ENCODE peak calls at places on chromosomes 6 and 20, in five cellular contexts. Z is PC-3, N is B cell, Q is pancreas, O is left cardiac atrium. C is an unnamed sample.

GRCh38 chr6:43993881-43994523 is 133.2 kb downstream of the MRPL14 start:
- DNase-seq in Z (peak; percentile 55), N (no peak), Q (no peak), O (no peak), C (no peak)

GRCh38 chr6:161353208-161353613 is 79.3 kb upstream of the AGPAT4 start:
- DNase-seq in Z (peak; percentile 12), N (no peak), Q (no peak), O (no peak), C (peak; percentile 25)

GRCh38 chr6:50831216-50831615 is 12.5 kb downstream of the TFAP2B start:
- DNase-seq in Z (no peak), N (no peak), Q (no peak), O (no peak), C (no peak)

GRCh38 chr6:136016228-136017225 is 165.0 kb downstream of the PDE7B start:
- DNase-seq in Z (peak; percentile 20), N (no peak), Q (no peak), O (no peak), C (no peak)

GRCh38 chr6:43758617-43759050 is 11.4 kb upstream of the VEGFA start:
- DNase-seq in Z (peak; percentile 30), N (no peak), Q (no peak), O (no peak), C (no peak)

GRCh38 chr6:148455225-148455624 is 112.6 kb downstream of the SASH1 start:
- DNase-seq in Z (no peak), N (no peak), Q (no peak), O (no peak), C (no peak)

GRCh38 chr20:35954907-35955251 is 577 bp upstream of the SCAND1 start:
- DNase-seq in Z (peak; percentile 30), N (peak; percentile 49), Q (no peak), O (peak; percentile 28), C (peak; percentile 25)

GRCh38 chr6:157756708-157757429 is 66.2 kb upstream of the SNX9 start:
- DNase-seq in Z (peak; percentile 83), N (peak; percentile 83), Q (peak; percentile 91), O (peak; percentile 91), C (peak; percentile 77)

GRCh38 chr6:3943373-3943772 is 94.2 kb downstream of the FAM50B start:
- DNase-seq in Z (no peak), N (no peak), Q (no peak), O (peak; percentile 46), C (no peak)

GRCh38 chr6:165820934-165821333 is 157.9 kb upstream of the PDE10A start:
- DNase-seq in Z (no peak), N (no peak), Q (no peak), O (no peak), C (no peak)

GRCh38 chr6:149763866-149764265 is 14.3 kb downstream of the PCMT1 start:
- DNase-seq in Z (no peak), N (no peak), Q (no peak), O (no peak), C (no peak)

GRCh38 chr6:56685102-56685733 is 42.5 kb upstream of the DST start:
- DNase-seq in Z (no peak), N (no peak), Q (no peak), O (no peak), C (no peak)

GRCh38 chr6:135282425-135282824 is 101.3 kb downstream of the MYB start:
- DNase-seq in Z (no peak), N (no peak), Q (no peak), O (no peak), C (no peak)

GRCh38 chr6:168274046-168274952 is 45.3 kb downstream of the DACT2 start:
- DNase-seq in Z (no peak), N (no peak), Q (peak; percentile 77), O (no peak), C (no peak)

GRCh38 chr20:48773837-48774418 is 53.9 kb downstream of the PREX1 start:
- DNase-seq in Z (no peak), N (no peak), Q (no peak), O (no peak), C (no peak)

GRCh38 chr6:26223677-26224546 is 136.7 kb downstream of the HFE start:
- DNase-seq in Z (peak; percentile 93), N (peak; percentile 67), Q (no peak), O (peak; percentile 62), C (peak; percentile 93)

GRCh38 chr6:78607188-78607587 is 260.2 kb upstream of the IRAK1BP1 start:
- DNase-seq in Z (no peak), N (no peak), Q (no peak), O (no peak), C (no peak)

GRCh38 chr20:52494244-52494643 is 302.7 kb upstream of the ZFP64 start:
- DNase-seq in Z (peak; percentile 61), N (no peak), Q (no peak), O (peak; percentile 29), C (peak; percentile 97)

GRCh38 chr20:12928755-12929401 is 79.9 kb upstream of the SPTLC3 start:
- DNase-seq in Z (peak; percentile 96), N (no peak), Q (no peak), O (no peak), C (peak; percentile 78)

GRCh38 chr6:27025351-27025750 is 222.2 kb upstream of the PRSS16 start:
- DNase-seq in Z (peak; percentile 30), N (no peak), Q (no peak), O (no peak), C (peak; percentile 31)

C was measured in epithelial cell of esophagus.